ENCODE peak calls at places on chromosome 18, in seven cellular contexts. U is SJSA1; J is effector memory CD4-positive, alpha-beta T cell; Z is cardiac muscle cell; T is HFF-Myc; M is A673; P is ascending aorta. N is an unnamed sample.

GRCh38 chr18:26429535-26429934 is 118.8 kb downstream of the KCTD1 start:
- DNase-seq in P (no peak), U (no peak), J (no peak), Z (peak; percentile 81), M (peak; percentile 45), T (peak; percentile 65), N (peak; percentile 76)

GRCh38 chr18:79173742-79174141 is 104.5 kb downstream of the ATP9B start:
- DNase-seq in Z (no peak), U (no peak), P (no peak), T (no peak), M (no peak), J (no peak), N (no peak)

GRCh38 chr18:23281626-23282436 is 146.5 kb downstream of the CABLES1 start:
- DNase-seq in M (peak; percentile 68), P (peak; percentile 46), Z (peak; percentile 17), T (peak; percentile 47), U (peak; percentile 71), J (no peak), N (no peak)

GRCh38 chr18:22387364-22387763 is 30.4 kb downstream of the CTAGE1 start:
- DNase-seq in J (no peak), M (no peak), Z (no peak), T (no peak), P (no peak), U (no peak), N (no peak)

GRCh38 chr18:30094556-30094955 is 948.0 kb downstream of the DSC3 start:
- DNase-seq in T (no peak), Z (peak; percentile 58), J (no peak), U (no peak), M (peak; percentile 27), P (no peak), N (peak; percentile 20)

GRCh38 chr18:12652861-12653401 is 5.0 kb downstream of the SPIRE1 start:
- DNase-seq in Z (peak; percentile 60), P (no peak), J (no peak), M (no peak), U (no peak), T (no peak), N (no peak)

GRCh38 chr18:7898181-7898580 is 331.1 kb downstream of the PTPRM start:
- DNase-seq in T (no peak), Z (no peak), U (no peak), J (no peak), M (no peak), P (no peak), N (no peak)

GRCh38 chr18:445090-445489 is 55.4 kb downstream of the COLEC12 start:
- DNase-seq in J (no peak), Z (no peak), T (no peak), M (no peak), P (no peak), U (no peak), N (no peak)

GRCh38 chr18:59478591-59478990 is 119.5 kb upstream of the LMAN1 start:
- DNase-seq in P (no peak), Z (peak; percentile 29), M (peak; percentile 73), U (no peak), J (no peak), T (peak; percentile 56), N (peak; percentile 11)

GRCh38 chr18:39414009-39414700 is 1848.6 kb upstream of the CELF4 start:
- DNase-seq in M (no peak), Z (peak; percentile 37), T (peak; percentile 20), P (no peak), U (no peak), J (no peak), N (peak; percentile 41)

GRCh38 chr18:74914648-74915047 is 294.3 kb downstream of the PTGR3 start:
- DNase-seq in M (no peak), P (no peak), J (no peak), U (no peak), Z (no peak), T (no peak), N (no peak)

GRCh38 chr18:22268641-22269128 is 99.3 kb downstream of the GATA6 start:
- DNase-seq in P (no peak), M (no peak), Z (no peak), T (no peak), J (no peak), U (no peak), N (no peak)

GRCh38 chr18:76169733-76170132 is 325.3 kb downstream of the ZNF516 start:
- DNase-seq in Z (no peak), P (no peak), J (no peak), T (no peak), U (no peak), M (no peak), N (no peak)

GRCh38 chr18:39737869-39738268 is 2172.3 kb upstream of the CELF4 start:
- DNase-seq in U (no peak), T (no peak), P (no peak), M (no peak), Z (no peak), J (no peak), N (no peak)

GRCh38 chr18:41703744-41704530 is 251.1 kb upstream of the PIK3C3 start:
- DNase-seq in T (no peak), U (no peak), J (no peak), P (no peak), M (no peak), Z (peak; percentile 58), N (peak; percentile 17)

GRCh38 chr18:49849331-49850217 is 36.2 kb upstream of the ACAA2 start:
- DNase-seq in Z (peak; percentile 85), U (peak; percentile 96), T (peak; percentile 97), J (no peak), M (peak; percentile 54), P (no peak), N (peak; percentile 71)

GRCh38 chr18:56312554-56312953 is 325.8 kb downstream of the TXNL1 start:
- DNase-seq in T (no peak), Z (no peak), J (no peak), U (no peak), M (no peak), P (no peak), N (no peak)

GRCh38 chr18:3450358-3451107 is 561 bp downstream of the TGIF1 start:
- DNase-seq in U (peak; percentile 67), T (no peak), Z (peak; percentile 88), J (peak; percentile 66), P (peak; percentile 84), M (peak; percentile 77), N (no peak)

GRCh38 chr18:71405142-71405806 is 1116.4 kb downstream of the SOCS6 start:
- DNase-seq in U (no peak), P (no peak), J (no peak), T (no peak), M (peak; percentile 16), Z (no peak), N (no peak)

GRCh38 chr18:36281941-36282340 is 15.6 kb upstream of the FHOD3 start:
- DNase-seq in M (peak; percentile 15), U (no peak), J (no peak), T (no peak), P (no peak), Z (peak; percentile 22), N (no peak)

GRCh38 chr18:4391859-4392258 is 63.2 kb downstream of the DLGAP1 start:
- DNase-seq in J (no peak), M (no peak), T (no peak), Z (no peak), U (no peak), P (no peak), N (no peak)

GRCh38 chr18:13611058-13611615 is 115.2 kb downstream of the FAM210A start:
- DNase-seq in Z (peak; percentile 46), T (no peak), P (no peak), J (peak; percentile 23), M (peak; percentile 6), U (no peak), N (no peak)

GRCh38 chr18:25787281-25787680 is 303.1 kb downstream of the SS18 start:
- DNase-seq in J (no peak), P (no peak), T (no peak), U (no peak), Z (no peak), M (no peak), N (no peak)

GRCh38 chr18:32771169-32771751 is 1.6 kb downstream of the KLHL14 start:
- DNase-seq in P (no peak), U (no peak), Z (no peak), J (no peak), M (peak; percentile 59), T (no peak), N (no peak)
- H3K4me3 ChIP-seq in P (peak overlapping the region; percentile 52), U (no peak overlapping the region), Z (peak overlapping the region; percentile 85), J (peak overlapping the region; percentile 35), M (peak overlapping the region; percentile 44), T (no peak overlapping the region), N (peak overlapping the region; percentile 43)

GRCh38 chr18:63154350-63155152 is 165.0 kb downstream of the BCL2 start:
- DNase-seq in P (no peak), T (no peak), M (no peak), Z (no peak), J (no peak), U (no peak), N (no peak)
- H3K4me3 ChIP-seq in P (no peak overlapping the region), T (no peak overlapping the region), M (no peak overlapping the region), Z (no peak overlapping the region), J (peak overlapping the region; percentile 27), U (no peak overlapping the region), N (no peak overlapping the region)

GRCh38 chr18:45103319-45104070 is 422.8 kb downstream of the SETBP1 start:
- DNase-seq in Z (no peak), T (no peak), P (no peak), J (no peak), U (no peak), M (no peak), N (no peak)
- H3K4me3 ChIP-seq in Z (no peak overlapping the region), T (no peak overlapping the region), P (no peak overlapping the region), J (no peak overlapping the region), U (no peak overlapping the region), M (no peak overlapping the region), N (no peak overlapping the region)

GRCh38 chr18:57445488-57446319 is 10.5 kb downstream of the ONECUT2 start:
- DNase-seq in J (no peak), M (no peak), U (no peak), T (no peak), Z (no peak), P (no peak), N (no peak)
- H3K4me3 ChIP-seq in J (no peak overlapping the region), M (no peak overlapping the region), U (no peak overlapping the region), T (no peak overlapping the region), Z (no peak overlapping the region), P (no peak overlapping the region), N (no peak overlapping the region)

GRCh38 chr18:33558529-33558928 is 19.5 kb upstream of the ASXL3 start:
- DNase-seq in T (no peak), Z (no peak), P (no peak), J (no peak), M (no peak), U (no peak), N (no peak)
- H3K4me3 ChIP-seq in T (no peak overlapping the region), Z (no peak overlapping the region), P (no peak overlapping the region), J (no peak overlapping the region), M (no peak overlapping the region), U (no peak overlapping the region), N (no peak overlapping the region)

GRCh38 chr18:48847807-48848486 is 102.8 kb downstream of the SMAD7 start:
- DNase-seq in M (no peak), P (no peak), Z (no peak), T (no peak), J (no peak), U (no peak), N (no peak)
- H3K4me3 ChIP-seq in M (no peak overlapping the region), P (no peak overlapping the region), Z (no peak overlapping the region), T (no peak overlapping the region), J (no peak overlapping the region), U (no peak overlapping the region), N (no peak overlapping the region)

N was measured in skeletal muscle cell.